ENCODE peak calls at places on chromosome 9, in six cellular contexts. L, J, M, Q, W and X are unnamed samples.

GRCh38 chr9:18032636-18033035 is 441.3 kb upstream of the ADAMTSL1 start:
- DNase-seq in Q (no peak), L (no peak), J (no peak), W (no peak), M (no peak), X (no peak)

GRCh38 chr9:272251-273213 is 57.9 kb downstream of the DOCK8 start:
- DNase-seq in W (no peak), L (no peak), M (peak), J (no peak), Q (no peak), X (no peak)

GRCh38 chr9:87119328-87119881 is 172.1 kb upstream of the GAS1 start:
- DNase-seq in J (peak), M (peak), W (no peak), L (peak), Q (no peak), X (peak)

GRCh38 chr9:97405551-97405950 is 6.3 kb upstream of the TDRD7 start:
- DNase-seq in M (no peak), J (no peak), Q (no peak), W (no peak), L (no peak), X (no peak)

GRCh38 chr9:115264333-115264732 is 146.4 kb upstream of the TNC start:
- DNase-seq in Q (no peak), L (no peak), W (no peak), M (no peak), J (no peak), X (no peak)

GRCh38 chr9:124869466-124869985 is 7.6 kb downstream of the ARPC5L start:
- DNase-seq in Q (no peak), J (no peak), L (peak), W (no peak), M (no peak), X (no peak)

GRCh38 chr9:124940894-124941688 is at the start of gene GOLGA1:
- DNase-seq in M (peak), Q (peak), J (peak), W (peak), L (peak), X (peak)

GRCh38 chr9:83220737-83221136 is 157.8 kb upstream of the RASEF start:
- DNase-seq in Q (no peak), W (no peak), L (peak), J (no peak), M (peak), X (peak)

GRCh38 chr9:18997151-18997550 is 35.9 kb downstream of the SAXO1 start:
- DNase-seq in L (no peak), M (no peak), Q (no peak), J (no peak), W (no peak), X (peak)

GRCh38 chr9:114694146-114694545 is 12.2 kb upstream of the TEX48 start:
- DNase-seq in Q (no peak), M (no peak), L (peak), W (no peak), J (no peak), X (no peak)

GRCh38 chr9:114301798-114302565 is 20.9 kb upstream of the ORM1 start:
- DNase-seq in L (no peak), M (peak), Q (peak), J (peak), W (no peak), X (no peak)

GRCh38 chr9:130933114-130934046 is 5.7 kb downstream of the FIBCD1 start:
- DNase-seq in L (peak), W (peak), J (no peak), M (peak), Q (no peak), X (peak)

DNA sequence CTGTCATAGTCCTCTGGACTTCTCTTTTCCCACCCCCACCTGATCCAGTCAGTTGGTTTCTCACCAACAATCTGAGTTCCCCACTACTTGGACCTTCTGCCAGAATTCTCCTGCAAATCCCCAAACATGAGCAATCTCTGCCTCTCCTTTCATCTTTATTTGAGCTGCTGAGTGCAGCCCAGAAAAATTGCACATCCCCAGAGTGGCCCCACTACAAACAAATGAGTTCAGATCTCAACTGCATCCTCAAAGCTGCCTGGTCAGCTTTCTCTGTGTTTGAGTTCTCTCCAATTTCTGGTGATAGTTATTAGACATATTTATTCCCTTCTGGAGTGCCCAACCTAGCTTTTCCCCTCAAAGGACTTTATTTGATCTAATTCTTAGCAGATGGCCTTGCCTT is 102.2 kb downstream of the PSAT1 start:
- DNase-seq in W (no peak), L (no peak), J (no peak), M (no peak), Q (no peak), X (no peak)
- H3K4me3 ChIP-seq in W (no peak), L (no peak), J (no peak), M (no peak), Q (no peak), X (no peak)

DNA sequence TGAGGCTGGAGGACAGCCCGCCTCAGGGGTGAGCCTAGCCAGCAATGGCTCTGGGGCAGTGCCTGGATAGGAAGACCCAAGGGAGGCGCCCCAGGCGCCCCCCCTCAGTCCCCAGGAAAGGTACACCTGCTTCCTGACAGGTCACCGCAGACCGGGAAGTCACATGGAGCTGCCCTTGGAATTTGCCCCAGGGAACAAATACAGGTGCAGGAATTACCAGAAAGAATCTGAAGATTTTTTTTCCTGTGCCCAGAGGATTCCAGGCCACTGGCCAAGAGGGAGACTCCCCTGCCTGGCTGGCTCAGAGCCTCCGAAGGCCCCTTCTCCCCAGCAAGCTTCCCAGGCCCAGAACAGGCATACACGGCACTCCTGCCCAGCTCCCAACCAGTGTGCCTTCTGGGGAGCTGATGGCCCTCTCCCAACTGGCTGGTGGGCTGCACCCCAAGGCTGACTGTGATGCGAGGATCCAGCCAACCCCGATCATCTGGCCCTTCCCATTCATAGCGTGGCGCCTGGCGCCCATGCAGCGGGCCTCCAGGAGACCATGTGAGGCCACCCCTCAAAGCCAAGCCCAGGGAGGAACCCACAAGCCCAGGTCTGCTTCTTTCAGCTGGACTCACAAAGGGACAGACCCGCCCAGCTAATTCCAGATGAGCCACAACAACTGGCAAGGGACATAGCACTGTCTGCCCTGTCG is 2.3 kb downstream of the TPRN start:
- DNase-seq in W (no peak), Q (peak), M (no peak), L (peak), J (no peak), X (peak)
- H3K4me3 ChIP-seq in W (peak), Q (peak), M (no peak), L (peak), J (no peak), X (no peak)

DNA sequence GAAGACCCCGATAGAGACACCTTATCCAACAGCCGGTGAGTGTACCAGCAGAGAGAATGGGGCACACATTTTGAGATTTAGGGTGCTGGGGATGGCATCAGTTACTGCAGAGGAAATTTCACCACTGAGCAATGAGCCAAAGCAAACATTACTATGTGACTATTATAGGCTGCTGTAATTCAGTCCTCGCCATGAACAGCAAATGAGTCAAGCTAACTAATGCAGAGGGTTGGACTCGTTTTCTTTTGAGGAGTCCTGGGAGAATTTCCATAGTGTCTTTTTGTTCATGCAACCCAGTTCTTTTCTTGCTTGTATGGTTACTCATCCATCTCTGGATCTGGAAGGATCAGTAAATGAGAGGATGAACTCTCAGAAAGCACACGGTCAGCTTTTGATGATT is 323.8 kb downstream of the PSAT1 start:
- DNase-seq in Q (no peak), J (no peak), M (no peak), W (no peak), L (peak), X (peak)
- H3K4me3 ChIP-seq in Q (no peak), J (no peak), M (no peak), W (no peak), L (peak), X (no peak)

GRCh38 chr9:5554254-5554653 is 43.9 kb downstream of the PDCD1LG2 start:
- DNase-seq in Q (no peak), J (no peak), M (no peak), L (no peak), W (no peak), X (no peak)
- H3K4me3 ChIP-seq in Q (no peak), J (no peak), M (no peak), L (no peak), W (no peak), X (no peak)